ENCODE peak calls at places on chromosomes 1 and 21, in nine cellular contexts. One of them, this sample, is unnamed.

GRCh38 chr1:229627003-229627402 is 956 bp downstream of the URB2 start:
- DNase-seq in fibroblast of lung: no peak
- DNase-seq in mammary epithelial cell: no peak
- DNase-seq in WERI-Rb-1: no peak
- DNase-seq in PC-9: no peak
- DNase-seq in tibial artery: no peak
- DNase-seq in IMR-90: no peak
- DNase-seq in cardiac muscle cell: no peak
- DNase-seq in K562: no peak
- DNase-seq in this sample: peak

GRCh38 chr1:54347955-54348699 is 58.1 kb downstream of the SSBP3 start:
- DNase-seq in tibial artery: no peak
- DNase-seq in WERI-Rb-1: no peak
- DNase-seq in K562: no peak
- DNase-seq in IMR-90: no peak
- DNase-seq in cardiac muscle cell: no peak
- DNase-seq in mammary epithelial cell: no peak
- DNase-seq in fibroblast of lung: no peak
- DNase-seq in PC-9: no peak
- DNase-seq in this sample: no peak

GRCh38 chr21:42195378-42196031 is 23.4 kb upstream of the ABCG1 start:
- DNase-seq in mammary epithelial cell: no peak
- DNase-seq in cardiac muscle cell: no peak
- DNase-seq in IMR-90: peak
- DNase-seq in fibroblast of lung: no peak
- DNase-seq in tibial artery: peak
- DNase-seq in K562: no peak
- DNase-seq in WERI-Rb-1: no peak
- DNase-seq in PC-9: no peak
- DNase-seq in this sample: no peak

GRCh38 chr1:201376464-201377374 is 761 bp downstream of the TNNT2 start:
- DNase-seq in PC-9: no peak
- DNase-seq in tibial artery: no peak
- DNase-seq in mammary epithelial cell: peak
- DNase-seq in cardiac muscle cell: peak
- DNase-seq in K562: peak
- DNase-seq in IMR-90: peak
- DNase-seq in fibroblast of lung: peak
- DNase-seq in WERI-Rb-1: peak
- DNase-seq in this sample: peak

GRCh38 chr1:109877776-109878175 is 32.9 kb upstream of the CSF1 start:
- DNase-seq in cardiac muscle cell: no peak
- DNase-seq in mammary epithelial cell: no peak
- DNase-seq in WERI-Rb-1: no peak
- DNase-seq in tibial artery: no peak
- DNase-seq in K562: no peak
- DNase-seq in fibroblast of lung: no peak
- DNase-seq in PC-9: no peak
- DNase-seq in IMR-90: no peak
- DNase-seq in this sample: no peak

GRCh38 chr1:55233149-55233777 is 18.1 kb upstream of the USP24 start:
- DNase-seq in WERI-Rb-1: no peak
- DNase-seq in tibial artery: no peak
- DNase-seq in K562: no peak
- DNase-seq in IMR-90: peak
- DNase-seq in cardiac muscle cell: no peak
- DNase-seq in PC-9: peak
- DNase-seq in fibroblast of lung: peak
- DNase-seq in mammary epithelial cell: peak
- DNase-seq in this sample: no peak

GRCh38 chr1:198601936-198602889 is 36.6 kb upstream of the PTPRC start:
- DNase-seq in IMR-90: peak
- DNase-seq in mammary epithelial cell: no peak
- DNase-seq in K562: no peak
- DNase-seq in cardiac muscle cell: no peak
- DNase-seq in fibroblast of lung: peak
- DNase-seq in tibial artery: no peak
- DNase-seq in WERI-Rb-1: no peak
- DNase-seq in PC-9: no peak
- DNase-seq in this sample: no peak

GRCh38 chr1:30362603-30362990 is 360.8 kb downstream of the MATN1 start:
- DNase-seq in mammary epithelial cell: no peak
- DNase-seq in fibroblast of lung: no peak
- DNase-seq in PC-9: no peak
- DNase-seq in tibial artery: peak
- DNase-seq in cardiac muscle cell: no peak
- DNase-seq in K562: no peak
- DNase-seq in WERI-Rb-1: no peak
- DNase-seq in IMR-90: no peak
- DNase-seq in this sample: no peak

GRCh38 chr1:228156518-228156875 is 6.8 kb downstream of the GJC2 start:
- DNase-seq in IMR-90: no peak
- DNase-seq in mammary epithelial cell: no peak
- DNase-seq in K562: no peak
- DNase-seq in tibial artery: peak
- DNase-seq in PC-9: no peak
- DNase-seq in cardiac muscle cell: no peak
- DNase-seq in WERI-Rb-1: no peak
- DNase-seq in fibroblast of lung: no peak
- DNase-seq in this sample: no peak

GRCh38 chr1:167463055-167463454 is 55.3 kb downstream of the CD247 start:
- DNase-seq in IMR-90: no peak
- DNase-seq in K562: no peak
- DNase-seq in WERI-Rb-1: no peak
- DNase-seq in mammary epithelial cell: no peak
- DNase-seq in PC-9: no peak
- DNase-seq in tibial artery: peak
- DNase-seq in cardiac muscle cell: no peak
- DNase-seq in fibroblast of lung: no peak
- DNase-seq in this sample: no peak

GRCh38 chr1:18731148-18731547 is 100.5 kb downstream of the PAX7 start:
- DNase-seq in IMR-90: no peak
- DNase-seq in PC-9: no peak
- DNase-seq in tibial artery: no peak
- DNase-seq in K562: no peak
- DNase-seq in WERI-Rb-1: no peak
- DNase-seq in cardiac muscle cell: no peak
- DNase-seq in fibroblast of lung: no peak
- DNase-seq in mammary epithelial cell: no peak
- DNase-seq in this sample: no peak

GRCh38 chr21:38619865-38620513 is 121.7 kb upstream of the ERG start:
- DNase-seq in fibroblast of lung: peak
- DNase-seq in K562: no peak
- DNase-seq in tibial artery: peak
- DNase-seq in PC-9: no peak
- DNase-seq in IMR-90: no peak
- DNase-seq in WERI-Rb-1: no peak
- DNase-seq in cardiac muscle cell: no peak
- DNase-seq in mammary epithelial cell: peak
- DNase-seq in this sample: no peak

GRCh38 chr1:94725566-94725965 is 94.6 kb upstream of the SLC44A3 start:
- DNase-seq in PC-9: no peak
- DNase-seq in K562: no peak
- DNase-seq in IMR-90: no peak
- DNase-seq in cardiac muscle cell: no peak
- DNase-seq in fibroblast of lung: peak
- DNase-seq in mammary epithelial cell: peak
- DNase-seq in tibial artery: no peak
- DNase-seq in WERI-Rb-1: no peak
- DNase-seq in this sample: no peak

GRCh38 chr1:228171221-228171891 is 5.8 kb downstream of the IBA57 start:
- DNase-seq in fibroblast of lung: no peak
- DNase-seq in tibial artery: no peak
- DNase-seq in PC-9: no peak
- DNase-seq in WERI-Rb-1: no peak
- DNase-seq in IMR-90: no peak
- DNase-seq in mammary epithelial cell: no peak
- DNase-seq in K562: no peak
- DNase-seq in cardiac muscle cell: no peak
- DNase-seq in this sample: no peak

GRCh38 chr1:103256490-103256889 is 148.2 kb upstream of the COL11A1 start:
- DNase-seq in cardiac muscle cell: no peak
- DNase-seq in mammary epithelial cell: no peak
- DNase-seq in PC-9: no peak
- DNase-seq in fibroblast of lung: peak
- DNase-seq in IMR-90: peak
- DNase-seq in K562: no peak
- DNase-seq in tibial artery: no peak
- DNase-seq in WERI-Rb-1: no peak
- DNase-seq in this sample: no peak

GRCh38 chr1:222299524-222299923 is 248.4 kb downstream of the HHIPL2 start:
- DNase-seq in tibial artery: no peak
- DNase-seq in fibroblast of lung: no peak
- DNase-seq in PC-9: no peak
- DNase-seq in WERI-Rb-1: no peak
- DNase-seq in mammary epithelial cell: no peak
- DNase-seq in IMR-90: no peak
- DNase-seq in K562: no peak
- DNase-seq in cardiac muscle cell: no peak
- DNase-seq in this sample: no peak

GRCh38 chr1:78045850-78046778 is at the start of gene GIPC2:
- DNase-seq in mammary epithelial cell: no peak
- DNase-seq in cardiac muscle cell: peak
- DNase-seq in WERI-Rb-1: no peak
- DNase-seq in fibroblast of lung: peak
- DNase-seq in PC-9: no peak
- DNase-seq in IMR-90: peak
- DNase-seq in K562: no peak
- DNase-seq in tibial artery: peak
- DNase-seq in this sample: no peak

DNA sequence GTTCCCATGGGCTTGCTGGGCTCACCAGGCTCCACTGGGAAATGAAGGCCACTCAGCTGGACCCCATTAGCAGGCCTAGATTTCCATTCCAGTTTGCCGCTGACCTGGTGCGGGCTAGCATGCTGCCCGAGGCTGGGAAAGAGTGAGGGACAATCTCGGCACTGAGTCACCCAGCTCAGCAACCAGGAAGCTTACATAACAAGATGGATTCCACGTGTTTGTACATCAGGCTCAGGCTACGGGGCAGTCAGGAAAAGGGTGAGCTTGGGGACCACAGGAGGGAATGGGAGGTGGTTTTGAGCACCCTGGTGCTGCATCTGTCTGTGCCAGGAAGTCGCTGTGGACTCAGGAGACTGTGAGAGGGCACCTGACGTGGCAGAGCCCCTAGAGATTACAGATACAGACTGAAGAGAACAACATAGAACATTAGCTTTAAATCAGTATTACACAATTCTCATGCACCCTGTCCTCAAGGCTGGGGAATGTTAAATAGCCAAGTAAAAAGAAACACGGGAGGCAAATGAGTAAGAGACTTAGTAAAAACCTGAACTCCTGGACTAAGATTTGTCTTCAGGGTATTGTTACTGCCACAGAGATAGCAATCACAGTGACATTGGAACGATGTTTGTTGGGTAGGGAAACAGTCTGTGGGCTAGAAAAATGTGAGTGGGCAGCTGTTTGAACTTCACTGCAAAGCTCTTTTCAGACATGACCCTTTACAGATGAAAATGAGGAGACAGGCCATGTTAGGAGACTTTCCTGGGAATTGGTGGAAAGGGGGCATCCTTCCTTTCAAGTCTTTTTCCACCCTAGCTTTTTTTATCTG is 51.1 kb downstream of the GLUL start:
- DNase-seq in PC-9: no peak
- DNase-seq in mammary epithelial cell: no peak
- DNase-seq in cardiac muscle cell: no peak
- DNase-seq in WERI-Rb-1: no peak
- DNase-seq in fibroblast of lung: peak
- DNase-seq in IMR-90: no peak
- DNase-seq in tibial artery: no peak
- DNase-seq in K562: peak
- DNase-seq in this sample: no peak
- TF ChIP-seq CTCF in PC-9: no peak
- TF ChIP-seq CTCF in mammary epithelial cell: no peak
- TF ChIP-seq CTCF in cardiac muscle cell: no peak
- TF ChIP-seq CTCF in WERI-Rb-1: no peak
- TF ChIP-seq CTCF in fibroblast of lung: no peak
- TF ChIP-seq CTCF in IMR-90: no peak
- TF ChIP-seq CTCF in tibial artery: no peak
- TF ChIP-seq CTCF in K562: no peak
- TF ChIP-seq CTCF in this sample: no peak

DNA sequence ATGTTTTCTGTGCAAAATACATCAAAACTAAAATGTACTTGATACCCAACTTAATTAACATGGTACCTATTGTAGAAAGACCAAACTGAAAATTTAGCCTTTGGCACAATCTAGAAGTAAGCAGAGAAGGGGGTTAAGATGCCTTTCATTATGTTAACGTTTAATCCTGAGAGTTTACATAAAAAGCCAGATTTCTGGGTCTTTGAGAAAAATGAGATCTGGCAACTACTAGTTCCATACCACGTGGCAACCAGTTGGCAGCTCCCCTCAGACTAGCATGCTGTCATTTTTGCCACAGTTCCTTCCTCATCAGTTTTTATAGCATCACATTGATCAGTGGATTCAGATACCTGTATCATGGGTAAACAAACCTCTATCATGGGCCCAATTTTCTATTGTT is 1.5 kb downstream of the RO60 start:
- DNase-seq in IMR-90: peak
- DNase-seq in WERI-Rb-1: no peak
- DNase-seq in mammary epithelial cell: peak
- DNase-seq in fibroblast of lung: peak
- DNase-seq in PC-9: no peak
- DNase-seq in tibial artery: no peak
- DNase-seq in cardiac muscle cell: no peak
- DNase-seq in K562: peak
- DNase-seq in this sample: peak
- H3K27ac ChIP-seq in IMR-90: peak
- H3K27ac ChIP-seq in WERI-Rb-1: peak
- H3K27ac ChIP-seq in mammary epithelial cell: peak
- H3K27ac ChIP-seq in fibroblast of lung: peak
- H3K27ac ChIP-seq in PC-9: peak
- H3K27ac ChIP-seq in tibial artery: peak
- H3K27ac ChIP-seq in cardiac muscle cell: peak
- H3K27ac ChIP-seq in K562: peak
- H3K27ac ChIP-seq in this sample: no peak

GRCh38 chr1:154371436-154371835 is 33.7 kb upstream of the IL6R start:
- DNase-seq in fibroblast of lung: no peak
- DNase-seq in K562: no peak
- DNase-seq in IMR-90: no peak
- DNase-seq in WERI-Rb-1: no peak
- DNase-seq in tibial artery: no peak
- DNase-seq in PC-9: no peak
- DNase-seq in mammary epithelial cell: no peak
- DNase-seq in cardiac muscle cell: no peak
- DNase-seq in this sample: no peak
- TF ChIP-seq CTCF in fibroblast of lung: no peak
- TF ChIP-seq CTCF in K562: no peak
- TF ChIP-seq CTCF in IMR-90: no peak
- TF ChIP-seq CTCF in WERI-Rb-1: no peak
- TF ChIP-seq CTCF in tibial artery: no peak
- TF ChIP-seq CTCF in PC-9: no peak
- TF ChIP-seq CTCF in mammary epithelial cell: no peak
- TF ChIP-seq CTCF in cardiac muscle cell: no peak
- TF ChIP-seq CTCF in this sample: no peak

GRCh38 chr1:184882649-184883303 is 91.5 kb downstream of the NIBAN1 start:
- DNase-seq in mammary epithelial cell: no peak
- DNase-seq in cardiac muscle cell: no peak
- DNase-seq in tibial artery: peak
- DNase-seq in K562: no peak
- DNase-seq in PC-9: no peak
- DNase-seq in fibroblast of lung: peak
- DNase-seq in IMR-90: no peak
- DNase-seq in WERI-Rb-1: no peak
- DNase-seq in this sample: no peak
- H3K27ac ChIP-seq in mammary epithelial cell: no peak
- H3K27ac ChIP-seq in cardiac muscle cell: no peak
- H3K27ac ChIP-seq in tibial artery: peak
- H3K27ac ChIP-seq in K562: no peak
- H3K27ac ChIP-seq in PC-9: no peak
- H3K27ac ChIP-seq in fibroblast of lung: no peak
- H3K27ac ChIP-seq in IMR-90: no peak
- H3K27ac ChIP-seq in WERI-Rb-1: no peak
- H3K27ac ChIP-seq in this sample: no peak

GRCh38 chr21:29298348-29299045 is at the start of gene BACH1:
- DNase-seq in PC-9: peak
- DNase-seq in tibial artery: peak
- DNase-seq in mammary epithelial cell: peak
- DNase-seq in fibroblast of lung: peak
- DNase-seq in WERI-Rb-1: peak
- DNase-seq in IMR-90: peak
- DNase-seq in cardiac muscle cell: peak
- DNase-seq in K562: peak
- DNase-seq in this sample: peak
- TF ChIP-seq CTCF in PC-9: peak
- TF ChIP-seq CTCF in tibial artery: peak
- TF ChIP-seq CTCF in mammary epithelial cell: peak
- TF ChIP-seq CTCF in fibroblast of lung: peak
- TF ChIP-seq CTCF in WERI-Rb-1: peak
- TF ChIP-seq CTCF in IMR-90: peak
- TF ChIP-seq CTCF in cardiac muscle cell: peak
- TF ChIP-seq CTCF in K562: peak
- TF ChIP-seq CTCF in this sample: peak